ENCODE peak calls at places on chromosomes 5 and 9, in eight cellular contexts. I, Y, X, F, Q, U, M and T are unnamed samples.

GRCh38 chr9:127763918-127764384 is 14.5 kb downstream of the SH2D3C start:
- DNase-seq in I (peak; percentile 21), Y (no peak), X (peak; percentile 51), F (peak; percentile 77), Q (no peak), U (no peak), M (peak; percentile 83), T (no peak)

GRCh38 chr9:23598994-23599393 is 227.0 kb downstream of the ELAVL2 start:
- DNase-seq in I (no peak), Y (no peak), X (no peak), F (no peak), Q (no peak), U (peak; percentile 93), M (no peak), T (no peak)

GRCh38 chr9:110615526-110615925 is 36.0 kb upstream of the SVEP1 start:
- DNase-seq in I (peak; percentile 87), Y (no peak), X (no peak), F (no peak), Q (no peak), U (no peak), M (no peak), T (no peak)

GRCh38 chr5:177313561-177314259 is 2.0 kb upstream of the MXD3 start:
- DNase-seq in I (no peak), Y (no peak), X (no peak), F (no peak), Q (no peak), U (no peak), M (no peak), T (no peak)

GRCh38 chr9:99369327-99369722 is 147.2 kb downstream of the SEC61B start:
- DNase-seq in I (no peak), Y (no peak), X (no peak), F (no peak), Q (no peak), U (no peak), M (no peak), T (no peak)

GRCh38 chr5:154677921-154678320 is 77.3 kb upstream of the LARP1 start:
- DNase-seq in I (peak; percentile 19), Y (no peak), X (no peak), F (no peak), Q (no peak), U (no peak), M (no peak), T (peak; percentile 46)

GRCh38 chr9:136687721-136688223 is 515 bp upstream of the AGPAT2 start:
- DNase-seq in I (peak; percentile 24), Y (no peak), X (no peak), F (no peak), Q (no peak), U (peak; percentile 27), M (no peak), T (no peak)

GRCh38 chr5:54738118-54738972 is 220.8 kb downstream of the SNX18 start:
- DNase-seq in I (peak; percentile 82), Y (no peak), X (no peak), F (no peak), Q (no peak), U (peak; percentile 57), M (no peak), T (peak; percentile 55)

GRCh38 chr5:131814990-131815389 is 18.2 kb upstream of the FNIP1 start:
- DNase-seq in I (peak; percentile 68), Y (peak; percentile 26), X (no peak), F (no peak), Q (no peak), U (peak; percentile 77), M (peak; percentile 51), T (peak; percentile 55)

GRCh38 chr5:18483386-18483785 is 849.1 kb downstream of the TAF11L14 start:
- DNase-seq in I (peak; percentile 0), Y (no peak), X (no peak), F (no peak), Q (no peak), U (peak; percentile 92), M (peak; percentile 14), T (no peak)

GRCh38 chr9:113875420-113875916 is 641 bp upstream of the ZNF618 start:
- DNase-seq in I (peak; percentile 47), Y (no peak), X (no peak), F (no peak), Q (no peak), U (peak; percentile 2), M (no peak), T (no peak)

GRCh38 chr5:92017786-92018185 is 634.7 kb upstream of the ARRDC3 start:
- DNase-seq in I (peak; percentile 87), Y (peak; percentile 65), X (no peak), F (no peak), Q (no peak), U (peak; percentile 95), M (no peak), T (peak; percentile 12)

GRCh38 chr9:34602906-34603305 is 9.0 kb downstream of the RPP25L start:
- DNase-seq in I (no peak), Y (no peak), X (no peak), F (no peak), Q (no peak), U (no peak), M (no peak), T (no peak)

GRCh38 chr9:112556497-112557085 is 70.0 kb downstream of the KIAA1958 start:
- DNase-seq in I (peak; percentile 86), Y (no peak), X (no peak), F (no peak), Q (no peak), U (peak; percentile 74), M (no peak), T (peak; percentile 43)

GRCh38 chr5:6732634-6733410 is 19.6 kb downstream of the TENT4A start:
- DNase-seq in I (peak; percentile 95), Y (no peak), X (no peak), F (no peak), Q (no peak), U (peak; percentile 40), M (no peak), T (no peak)

GRCh38 chr9:21681641-21682040 is 120.8 kb upstream of the MTAP start:
- DNase-seq in I (peak; percentile 87), Y (no peak), X (no peak), F (no peak), Q (no peak), U (peak; percentile 90), M (no peak), T (no peak)

GRCh38 chr9:83130541-83130940 is 67.6 kb upstream of the RASEF start:
- DNase-seq in I (peak; percentile 6), Y (no peak), X (no peak), F (no peak), Q (no peak), U (peak; percentile 61), M (no peak), T (peak; percentile 31)

GRCh38 chr9:134559013-134559412 is 82.6 kb upstream of the COL5A1 start:
- DNase-seq in I (no peak), Y (no peak), X (no peak), F (no peak), Q (no peak), U (no peak), M (no peak), T (no peak)

GRCh38 chr5:1507961-1508678 is 15.6 kb downstream of the LPCAT1 start:
- DNase-seq in I (no peak), Y (no peak), X (no peak), F (no peak), Q (no peak), U (no peak), M (no peak), T (no peak)

GRCh38 chr5:17065468-17065867 is 129.4 kb upstream of the MYO10 start:
- DNase-seq in I (no peak), Y (no peak), X (no peak), F (no peak), Q (no peak), U (no peak), M (no peak), T (no peak)

GRCh38 chr5:42781584-42781983 is 25.0 kb downstream of the CCDC152 start:
- DNase-seq in I (no peak), Y (no peak), X (no peak), F (no peak), Q (no peak), U (no peak), M (no peak), T (no peak)

GRCh38 chr9:78962186-78962585 is 609.6 kb upstream of the TLE4 start:
- DNase-seq in I (no peak), Y (no peak), X (no peak), F (no peak), Q (no peak), U (no peak), M (no peak), T (no peak)
- TF ChIP-seq EZH2phosphoT487 in I (no peak), Y (no peak), X (no peak), F (no peak), Q (no peak), U (no peak), M (no peak), T (no peak)

DNA sequence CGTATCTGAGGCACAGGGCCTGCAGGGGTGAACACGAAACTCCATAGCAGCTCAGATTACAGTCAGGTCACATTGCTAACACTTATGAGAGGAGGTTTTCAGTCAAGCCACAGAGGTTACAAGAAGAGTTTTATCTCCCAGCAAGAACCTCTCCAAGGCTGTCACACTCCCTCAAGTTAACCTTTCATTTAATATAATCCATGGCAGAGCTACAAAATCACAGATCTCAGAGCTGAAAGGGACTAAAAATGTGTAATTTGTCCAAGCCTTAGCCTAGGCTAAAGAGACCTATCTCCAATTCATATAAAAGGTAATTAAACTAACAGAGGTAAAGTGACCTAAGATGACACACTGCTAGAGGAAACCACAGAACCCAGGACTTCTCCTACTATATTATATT is 57.2 kb downstream of the MLANA start:
- DNase-seq in I (no peak), Y (no peak), X (no peak), F (peak; percentile 23), Q (peak; percentile 41), U (no peak), M (peak; percentile 50), T (no peak)
- TF ChIP-seq EZH2phosphoT487 in I (no peak), Y (no peak), X (no peak), F (no peak), Q (no peak), U (no peak), M (no peak), T (no peak)

GRCh38 chr5:97231025-97231636 is 48.1 kb upstream of the RIOK2 start:
- DNase-seq in I (peak; percentile 90), Y (peak; percentile 54), X (peak; percentile 65), F (peak; percentile 74), Q (peak; percentile 74), U (peak; percentile 79), M (peak; percentile 83), T (peak; percentile 85)
- TF ChIP-seq EZH2phosphoT487 in I (no peak), Y (no peak), X (no peak), F (no peak), Q (no peak), U (no peak), M (no peak), T (no peak)

DNA sequence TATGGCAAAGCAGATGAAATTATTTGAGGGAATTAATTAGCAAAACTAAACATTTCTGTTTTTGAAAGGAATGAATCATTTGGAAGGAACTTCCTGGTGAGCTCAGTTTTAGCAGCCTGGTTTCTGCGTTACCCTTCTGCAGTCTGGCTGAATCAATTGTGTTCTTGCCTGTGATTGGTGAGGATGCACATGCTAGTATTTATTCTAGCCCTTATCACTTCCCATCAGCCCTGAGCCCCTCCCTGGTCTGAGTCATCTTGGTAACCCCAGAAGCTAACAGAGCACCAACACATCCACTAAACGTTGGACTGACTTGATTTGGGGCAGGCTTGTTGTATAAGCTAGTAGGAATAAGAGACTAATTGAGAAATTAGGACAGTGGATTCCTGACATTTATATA is 6.6 kb downstream of the TJP2 start:
- DNase-seq in I (peak; percentile 96), Y (peak; percentile 83), X (no peak), F (no peak), Q (no peak), U (peak; percentile 93), M (no peak), T (peak; percentile 76)
- TF ChIP-seq EZH2phosphoT487 in I (no peak), Y (no peak), X (no peak), F (no peak), Q (no peak), U (no peak), M (no peak), T (no peak)